ENCODE peak calls at places on chromosome 4, in six cellular contexts. R, C, W, L, G and V are unnamed samples.

GRCh38 chr4:30956891-30957290 is 236.7 kb downstream of the PCDH7 start:
- DNase-seq in R (no peak), C (no peak), W (no peak), L (no peak), G (no peak), V (no peak)

GRCh38 chr4:111512081-111512774 is 633.0 kb upstream of the FAM241A start:
- DNase-seq in R (peak; percentile 83), C (no peak), W (no peak), L (no peak), G (peak; percentile 62), V (no peak)

GRCh38 chr4:108449139-108449538 is 171.2 kb upstream of the RPL34 start:
- DNase-seq in R (no peak), C (no peak), W (no peak), L (no peak), G (no peak), V (no peak)

GRCh38 chr4:118683513-118683912 is 1.7 kb upstream of the METTL14 start:
- DNase-seq in R (peak; percentile 25), C (no peak), W (no peak), L (no peak), G (peak; percentile 49), V (no peak)

GRCh38 chr4:10664408-10664807 is 20.2 kb downstream of the CLNK start:
- DNase-seq in R (peak; percentile 60), C (no peak), W (no peak), L (no peak), G (peak; percentile 73), V (no peak)

GRCh38 chr4:104064650-104065577 is 345.1 kb upstream of the TACR3 start:
- DNase-seq in R (peak; percentile 12), C (peak; percentile 57), W (no peak), L (peak; percentile 65), G (peak; percentile 86), V (peak; percentile 64)

GRCh38 chr4:66927937-66928336 is 617.4 kb downstream of the CENPC start:
- DNase-seq in R (no peak), C (no peak), W (no peak), L (no peak), G (peak; percentile 38), V (no peak)

GRCh38 chr4:10031663-10032590 is 10.6 kb upstream of the SLC2A9 start:
- DNase-seq in R (no peak), C (no peak), W (no peak), L (no peak), G (no peak), V (no peak)

GRCh38 chr4:40502220-40502619 is 127.4 kb downstream of the RBM47 start:
- DNase-seq in R (no peak), C (no peak), W (no peak), L (no peak), G (peak; percentile 88), V (no peak)

GRCh38 chr4:915595-915994 is 16.5 kb downstream of the GAK start:
- DNase-seq in R (no peak), C (no peak), W (no peak), L (no peak), G (no peak), V (no peak)

GRCh38 chr4:40395908-40396806 is 61.0 kb downstream of the CHRNA9 start:
- DNase-seq in R (no peak), C (peak; percentile 79), W (no peak), L (peak; percentile 96), G (peak; percentile 97), V (peak; percentile 94)

GRCh38 chr4:3389879-3390840 is 51.6 kb upstream of the HGFAC start:
- DNase-seq in R (no peak), C (no peak), W (no peak), L (no peak), G (no peak), V (no peak)

GRCh38 chr4:11912886-11913285 is 484.2 kb upstream of the HS3ST1 start:
- DNase-seq in R (no peak), C (no peak), W (no peak), L (no peak), G (no peak), V (no peak)

GRCh38 chr4:161336016-161336415 is 827.8 kb downstream of the FSTL5 start:
- DNase-seq in R (no peak), C (no peak), W (no peak), L (no peak), G (no peak), V (no peak)

GRCh38 chr4:88752754-88753153 is 55.1 kb upstream of the NAP1L5 start:
- DNase-seq in R (no peak), C (no peak), W (no peak), L (peak; percentile 26), G (no peak), V (peak; percentile 91)

GRCh38 chr4:56730097-56730496 is 49.0 kb upstream of the HOPX start:
- DNase-seq in R (no peak), C (no peak), W (no peak), L (no peak), G (peak; percentile 8), V (no peak)

GRCh38 chr4:107546637-107547036 is 173.4 kb downstream of the PAPSS1 start:
- DNase-seq in R (no peak), C (no peak), W (no peak), L (no peak), G (no peak), V (no peak)

GRCh38 chr4:78691971-78692814 is 84.0 kb upstream of the BMP2K start:
- DNase-seq in R (peak; percentile 30), C (no peak), W (no peak), L (no peak), G (no peak), V (no peak)

GRCh38 chr4:77193511-77194236 is 36.7 kb downstream of the CCNG2 start:
- DNase-seq in R (no peak), C (peak; percentile 83), W (peak; percentile 70), L (no peak), G (no peak), V (peak; percentile 48)

GRCh38 chr4:19776021-19776459 is 475.7 kb upstream of the SLIT2 start:
- DNase-seq in R (peak; percentile 92), C (no peak), W (no peak), L (no peak), G (peak; percentile 98), V (no peak)

GRCh38 chr4:126465341-126465740 is 1150.6 kb downstream of the FAT4 start:
- DNase-seq in R (no peak), C (no peak), W (no peak), L (no peak), G (no peak), V (no peak)

GRCh38 chr4:26780524-26780923 is 80.1 kb upstream of the STIM2 start:
- DNase-seq in R (peak; percentile 51), C (no peak), W (no peak), L (no peak), G (no peak), V (no peak)

GRCh38 chr4:92952426-92952825 is 648.7 kb downstream of the GRID2 start:
- DNase-seq in R (no peak), C (no peak), W (no peak), L (no peak), G (no peak), V (no peak)

GRCh38 chr4:63296773-63297172 is 1112.5 kb downstream of the TECRL start:
- DNase-seq in R (no peak), C (no peak), W (no peak), L (no peak), G (peak; percentile 41), V (no peak)

GRCh38 chr4:2788532-2789103 is 4.3 kb upstream of the SH3BP2 start:
- DNase-seq in R (no peak), C (peak; percentile 62), W (no peak), L (peak; percentile 22), G (no peak), V (peak; percentile 85)

GRCh38 chr4:142645478-142646108 is 200.5 kb downstream of the INPP4B start:
- DNase-seq in R (peak; percentile 1), C (no peak), W (no peak), L (no peak), G (peak; percentile 46), V (no peak)

GRCh38 chr4:148060264-148061138 is 328.6 kb downstream of the ARHGAP10 start:
- DNase-seq in R (no peak), C (no peak), W (no peak), L (no peak), G (no peak), V (no peak)

GRCh38 chr4:6221851-6222760 is 21.8 kb upstream of the JAKMIP1 start:
- DNase-seq in R (no peak), C (peak; percentile 64), W (no peak), L (peak; percentile 73), G (peak; percentile 91), V (no peak)

GRCh38 chr4:73698217-73698616 is 42.2 kb upstream of the CXCL8 start:
- DNase-seq in R (no peak), C (no peak), W (no peak), L (no peak), G (peak; percentile 48), V (no peak)

GRCh38 chr4:100372432-100372831 is 145.4 kb downstream of the EMCN start:
- DNase-seq in R (peak; percentile 5), C (no peak), W (no peak), L (no peak), G (peak; percentile 43), V (no peak)

GRCh38 chr4:51843309-51844156 is 580 bp downstream of the DCUN1D4 start:
- DNase-seq in R (peak; percentile 66), C (peak; percentile 88), W (peak; percentile 38), L (peak; percentile 65), G (peak; percentile 79), V (peak; percentile 82)

GRCh38 chr4:40255722-40256281 is 59.0 kb downstream of the RHOH start:
- DNase-seq in R (peak; percentile 93), C (no peak), W (no peak), L (no peak), G (peak; percentile 77), V (no peak)

GRCh38 chr4:104940927-104941326 is 205.7 kb upstream of the TET2 start:
- DNase-seq in R (no peak), C (no peak), W (no peak), L (no peak), G (no peak), V (no peak)

GRCh38 chr4:105895609-105896460 is 564 bp downstream of the NPNT start:
- DNase-seq in R (no peak), C (peak; percentile 82), W (no peak), L (peak; percentile 56), G (peak; percentile 72), V (peak; percentile 44)

GRCh38 chr4:39427477-39428119 is 20.9 kb downstream of the KLB start:
- DNase-seq in R (no peak), C (no peak), W (no peak), L (no peak), G (peak; percentile 39), V (no peak)

GRCh38 chr4:48375651-48376291 is 34.4 kb downstream of the SLAIN2 start:
- DNase-seq in R (peak; percentile 93), C (no peak), W (no peak), L (no peak), G (peak; percentile 98), V (peak; percentile 56)